ENCODE peak calls at places on chromosomes 12 and 14, in nine cellular contexts. Z, Y, X, B, C, M, G, I and E are unnamed samples.
A peak's percentile ranks its signal among the peaks of the same experiment; 100 is the strongest.

GRCh38 chr14:101824339-101824727 is 62.8 kb downstream of the PPP2R5C start:
- DNase-seq in G (no peak), B (peak; percentile 31), Y (no peak), I (no peak), X (no peak), Z (no peak), C (no peak), M (no peak), E (no peak)

GRCh38 chr12:5432011-5432400 is at the start of gene NTF3:
- DNase-seq in G (no peak), Z (no peak), Y (no peak), I (peak; percentile 73), M (no peak), X (no peak), C (peak; percentile 84), B (no peak), E (no peak)

GRCh38 chr12:66269757-66270383 is 32.4 kb upstream of the HELB start:
- DNase-seq in I (peak; percentile 45), M (no peak), Z (peak; percentile 8), C (no peak), G (no peak), B (peak; percentile 34), X (no peak), Y (no peak), E (no peak)

GRCh38 chr14:51849095-51849494 is 11.3 kb upstream of the GNG2 start:
- DNase-seq in Z (no peak), C (no peak), Y (no peak), B (no peak), G (no peak), I (no peak), M (no peak), X (no peak), E (no peak)

GRCh38 chr14:29584992-29585391 is 342.7 kb downstream of the PRKD1 start:
- DNase-seq in Y (no peak), G (no peak), M (peak; percentile 77), X (peak; percentile 8), B (peak; percentile 37), I (no peak), C (no peak), Z (no peak), E (no peak)

GRCh38 chr12:3218150-3218845 is 141.1 kb downstream of the TSPAN9 start:
- DNase-seq in Y (no peak), C (peak; percentile 93), X (peak; percentile 45), Z (no peak), B (peak; percentile 88), M (peak; percentile 93), I (peak; percentile 87), G (peak; percentile 83), E (peak; percentile 41)

GRCh38 chr14:49970474-49971147 is 77.7 kb downstream of the ARF6 start:
- DNase-seq in Y (no peak), G (no peak), B (peak; percentile 82), I (no peak), X (no peak), Z (no peak), M (no peak), C (no peak), E (peak; percentile 42)

GRCh38 chr14:86166541-86166940 is 636.6 kb downstream of the FLRT2 start:
- DNase-seq in M (no peak), Z (no peak), C (no peak), Y (no peak), X (no peak), I (no peak), B (no peak), G (no peak), E (no peak)

GRCh38 chr12:8681129-8681902 is 16.5 kb upstream of the RIMKLB start:
- DNase-seq in Y (no peak), B (peak; percentile 91), I (no peak), G (no peak), C (no peak), X (no peak), M (no peak), Z (no peak), E (no peak)

GRCh38 chr12:28770329-28770728 is 378.7 kb upstream of the FAR2 start:
- DNase-seq in C (no peak), B (peak; percentile 94), X (peak; percentile 11), Y (no peak), M (no peak), Z (no peak), G (no peak), I (no peak), E (peak; percentile 27)

GRCh38 chr12:63805704-63806672 is 26.3 kb downstream of the RXYLT1 start:
- DNase-seq in X (peak; percentile 37), M (no peak), G (no peak), C (no peak), Y (no peak), Z (no peak), B (no peak), I (no peak), E (no peak)

GRCh38 chr14:70919774-70920173 is 12.5 kb downstream of the PCNX1 start:
- DNase-seq in I (no peak), G (no peak), M (no peak), B (peak; percentile 89), Z (no peak), X (no peak), Y (no peak), C (no peak), E (no peak)

GRCh38 chr14:92603309-92604257 is 90.0 kb downstream of the RIN3 start:
- DNase-seq in M (peak; percentile 93), X (peak; percentile 43), G (no peak), C (peak; percentile 60), Z (no peak), I (no peak), Y (no peak), B (no peak), E (no peak)

DNA sequence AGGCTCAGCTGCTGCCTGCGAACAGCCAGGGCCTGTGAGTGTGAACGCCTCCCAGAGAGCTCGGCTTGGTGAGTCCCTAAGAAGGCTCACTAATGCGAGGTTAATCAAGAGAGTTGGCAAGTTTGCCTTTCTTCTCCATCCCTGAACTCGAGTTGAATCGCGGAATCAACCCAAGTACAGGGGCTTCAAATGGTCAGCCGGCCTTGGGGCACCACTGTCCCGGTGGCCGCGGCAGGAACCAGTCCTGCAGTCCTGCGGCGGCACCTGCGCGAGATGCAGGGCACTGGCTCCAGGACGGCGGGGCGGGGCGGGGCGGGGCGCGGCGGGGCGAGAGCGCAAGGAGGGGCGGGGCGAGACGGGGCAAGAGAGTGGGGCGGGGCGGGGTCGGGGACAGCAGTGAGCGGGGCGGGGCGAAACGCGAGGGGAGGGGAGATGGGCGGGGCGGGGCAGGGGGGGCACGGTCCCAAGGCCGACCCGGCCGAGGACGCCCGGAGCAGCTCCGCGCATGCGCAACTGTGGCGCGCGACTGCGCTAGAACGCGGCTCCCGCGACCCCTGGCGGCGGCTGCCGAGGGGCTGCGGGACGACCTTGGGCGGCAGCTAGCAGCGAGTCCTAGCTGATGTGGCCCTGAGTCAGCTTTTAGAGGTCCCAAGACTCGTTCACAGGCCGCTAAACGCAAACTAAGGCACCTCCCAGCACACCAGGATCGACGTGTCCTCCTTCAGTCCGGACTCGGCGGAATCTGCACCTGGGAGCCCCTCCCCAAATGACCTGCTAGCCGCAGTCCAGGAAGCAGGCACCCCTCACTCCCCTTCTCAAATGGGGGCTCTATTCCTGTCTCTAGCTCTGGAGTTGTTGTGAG is 58.0 kb downstream of the TTC7B start:
- DNase-seq in Z (peak; percentile 71), M (peak; percentile 95), G (peak; percentile 91), X (peak; percentile 94), B (peak; percentile 94), I (peak; percentile 100), C (peak; percentile 99), Y (peak; percentile 99), E (peak; percentile 95)
- H3K4me3 ChIP-seq in Z (peak overlapping the region; percentile 47), M (peak overlapping the region; percentile 43), G (peak overlapping the region; percentile 63), X (peak overlapping the region; percentile 3), B (peak overlapping the region; percentile 34), I (peak overlapping the region; percentile 71), C (peak overlapping the region; percentile 51), Y (peak overlapping the region; percentile 43), E (peak overlapping the region; percentile 49)

GRCh38 chr12:113252494-113252893 is 31.2 kb downstream of the TPCN1 start:
- DNase-seq in Y (no peak), Z (no peak), B (no peak), X (no peak), G (no peak), C (no peak), I (no peak), M (no peak), E (no peak)
- TF ChIP-seq POLR2AphosphoS5 in Y (no peak), Z (no peak), B (no peak), X (no peak), G (no peak), C (no peak), I (no peak), M (no peak), E (no peak)

GRCh38 chr14:105168093-105168420 is 519 bp downstream of the JAG2 start:
- DNase-seq in Z (no peak), G (no peak), M (no peak), X (no peak), B (no peak), I (peak; percentile 68), C (no peak), Y (no peak), E (no peak)

GRCh38 chr14:105168979-105169507 is 467 bp upstream of the JAG2 start:
- DNase-seq in B (peak; percentile 81), G (no peak), Y (no peak), C (peak; percentile 90), I (peak; percentile 84), X (no peak), Z (no peak), M (no peak), E (no peak)

GRCh38 chr14:105166571-105167302 is 1.8 kb downstream of the JAG2 start:
- DNase-seq in Z (no peak), M (no peak), X (no peak), I (no peak), B (no peak), C (peak; percentile 70), Y (no peak), G (no peak), E (no peak)

GRCh38 chr14:105168496-105168978 is at the start of gene JAG2:
- DNase-seq in X (peak; percentile 57), G (no peak), M (no peak), I (peak; percentile 84), Y (no peak), B (peak; percentile 33), C (peak; percentile 91), Z (no peak), E (peak; percentile 67)

DNA sequence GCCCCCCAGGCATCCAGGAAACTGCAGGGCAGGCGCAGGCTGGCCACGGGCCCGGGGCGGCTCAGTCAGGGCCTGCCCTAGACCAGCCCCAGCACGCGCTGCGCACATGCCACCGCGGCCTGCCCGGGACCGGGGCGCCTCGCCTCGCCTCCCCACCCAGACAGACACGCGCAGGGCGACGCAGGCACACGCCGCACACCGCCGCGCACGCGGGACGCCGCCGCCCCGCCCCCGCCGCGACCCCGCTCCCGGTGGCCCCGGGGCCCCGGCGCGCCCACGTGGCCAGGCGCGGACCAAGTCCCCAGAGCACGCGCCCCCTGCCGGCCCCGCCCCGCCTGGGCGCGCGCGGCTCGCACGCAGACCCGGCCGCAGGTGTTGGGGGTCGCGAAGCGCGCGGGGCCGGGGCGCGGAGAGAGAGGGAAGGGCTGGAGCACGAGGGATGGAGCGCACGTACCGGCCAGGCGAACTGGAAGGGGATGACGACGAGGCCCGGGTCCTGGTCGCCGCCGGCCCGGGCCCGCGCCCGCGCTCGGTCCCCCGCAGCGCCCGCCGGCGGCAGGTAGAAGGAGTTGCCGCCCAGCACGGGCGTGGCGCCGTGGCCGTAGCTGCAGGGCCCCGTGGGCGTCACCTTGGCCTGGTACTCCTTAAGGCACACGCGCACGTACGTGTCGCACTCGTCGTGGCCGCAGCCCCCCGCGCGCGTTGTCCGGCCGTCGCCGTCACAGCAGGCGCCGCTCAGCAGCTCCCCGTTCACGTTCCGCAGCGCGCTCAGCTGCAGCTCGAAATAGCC is 1.1 kb downstream of the JAG2 start:
- DNase-seq in M (no peak), Y (no peak), I (peak; percentile 83), Z (no peak), X (peak; percentile 26), B (no peak), C (peak; percentile 88), G (no peak), E (peak; percentile 33)
- H3K27ac ChIP-seq in M (peak overlapping the region; percentile 27), Y (no peak overlapping the region), I (no peak overlapping the region), Z (peak overlapping the region; percentile 51), X (no peak overlapping the region), B (no peak overlapping the region), C (peak overlapping the region; percentile 11), G (peak overlapping the region; percentile 76), E (no peak overlapping the region)

GRCh38 chr12:108635997-108636808 is 2.5 kb upstream of the SELPLG start:
- DNase-seq in I (no peak), G (peak; percentile 35), M (no peak), C (no peak), X (no peak), B (no peak), Z (no peak), Y (no peak), E (no peak)
- H3K4me3 ChIP-seq in I (no peak overlapping the region), G (no peak overlapping the region), M (no peak overlapping the region), C (no peak overlapping the region), X (no peak overlapping the region), B (no peak overlapping the region), Z (no peak overlapping the region), Y (no peak overlapping the region), E (no peak overlapping the region)